ENCODE peak calls at places on chromosomes 11 and 22, in nine cellular contexts. Y is ovary, B is A549, F is K562, P is GM12878, U is tibial nerve, I is stomach, E is SK-N-SH, L is HepG2. W is an unnamed sample.

GRCh38 chr11:64140101-64140500 is 25.8 kb downstream of the MACROD1 start:
- DNase-seq in Y (no peak), B (no peak), F (no peak), L (no peak), E (no peak), I (no peak), P (no peak), U (no peak), W (no peak)

GRCh38 chr11:69307421-69307820 is 13.5 kb downstream of the MYEOV start:
- DNase-seq in I (no peak), E (no peak), L (no peak), B (no peak), F (no peak), P (no peak), U (no peak), Y (no peak), W (no peak)

GRCh38 chr22:46064236-46064965 is 85.9 kb upstream of the PPARA start:
- DNase-seq in Y (peak), U (no peak), F (no peak), B (no peak), I (peak), P (no peak), L (no peak), E (peak), W (peak)

GRCh38 chr11:75347781-75348613 is 3.5 kb downstream of the ARRB1 start:
- DNase-seq in Y (peak), L (peak), B (no peak), E (peak), I (no peak), U (no peak), P (no peak), F (peak), W (no peak)

GRCh38 chr11:67276821-67277230 is 10.6 kb downstream of the GRK2 start:
- DNase-seq in L (no peak), F (peak), B (no peak), P (no peak), I (peak), Y (no peak), U (no peak), E (no peak), W (peak)

GRCh38 chr11:17786824-17787525 is 52.4 kb downstream of the KCNC1 start:
- DNase-seq in P (no peak), Y (no peak), E (no peak), L (no peak), U (no peak), I (no peak), F (peak), B (no peak), W (no peak)

GRCh38 chr11:75474878-75475766 is 42.1 kb upstream of the KLHL35 start:
- DNase-seq in B (no peak), F (peak), E (peak), Y (peak), U (peak), P (no peak), I (peak), L (no peak), W (no peak)

GRCh38 chr11:111283945-111284481 is 14.3 kb upstream of the POU2AF3 start:
- DNase-seq in Y (no peak), I (peak), P (no peak), B (no peak), U (peak), L (no peak), F (no peak), E (peak), W (no peak)

GRCh38 chr11:15850992-15851615 is 505.2 kb downstream of the SOX6 start:
- DNase-seq in I (no peak), L (no peak), F (no peak), E (no peak), U (no peak), Y (no peak), P (no peak), B (no peak), W (no peak)

GRCh38 chr22:23370251-23370650 is 189.9 kb downstream of the BCR start:
- DNase-seq in F (no peak), B (no peak), P (no peak), Y (no peak), E (no peak), I (no peak), L (no peak), U (no peak), W (no peak)

GRCh38 chr11:8290122-8290810 is 26.6 kb upstream of the LMO1 start:
- DNase-seq in E (peak), Y (no peak), L (no peak), B (no peak), U (no peak), P (no peak), F (no peak), I (no peak), W (peak)

GRCh38 chr11:113689711-113690618 is 16.1 kb downstream of the TMPRSS5 start:
- DNase-seq in F (peak), E (no peak), Y (no peak), P (no peak), L (no peak), U (no peak), B (no peak), I (no peak), W (no peak)

GRCh38 chr11:78346799-78347198 is 70.8 kb downstream of the GAB2 start:
- DNase-seq in I (no peak), L (no peak), P (no peak), E (no peak), F (no peak), B (no peak), Y (no peak), U (no peak), W (no peak)

GRCh38 chr11:68870470-68870869 is 28.8 kb upstream of the CPT1A start:
- DNase-seq in L (no peak), P (no peak), U (no peak), E (no peak), B (no peak), I (no peak), F (peak), Y (no peak), W (no peak)

GRCh38 chr11:10428453-10428852 is 26.6 kb upstream of the AMPD3 start:
- DNase-seq in E (no peak), B (no peak), Y (no peak), U (no peak), P (no peak), L (no peak), I (no peak), F (no peak), W (no peak)
- TF ChIP-seq EP300 in E (no peak), B (no peak), Y (no peak), U (no peak), P (no peak), L (no peak), I (no peak), F (no peak), W (no peak)

GRCh38 chr22:19765477-19766234 is 5.1 kb downstream of the TBX1 start:
- DNase-seq in I (no peak), U (no peak), P (no peak), E (no peak), B (no peak), L (no peak), Y (no peak), F (peak), W (no peak)

GRCh38 chr22:19763141-19764049 is 2.8 kb downstream of the TBX1 start:
- DNase-seq in F (no peak), E (no peak), Y (no peak), P (no peak), B (no peak), I (no peak), L (no peak), U (no peak), W (no peak)

GRCh38 chr22:19764050-19764593 is 3.5 kb downstream of the TBX1 start:
- DNase-seq in B (no peak), P (no peak), I (no peak), F (no peak), Y (no peak), L (no peak), U (no peak), E (no peak), W (no peak)

GRCh38 chr22:19766235-19766505 is 5.6 kb downstream of the TBX1 start:
- DNase-seq in P (no peak), U (no peak), L (no peak), B (no peak), F (no peak), Y (no peak), I (no peak), E (peak), W (no peak)

GRCh38 chr22:19764636-19765476 is 4.3 kb downstream of the TBX1 start:
- DNase-seq in P (no peak), B (no peak), U (no peak), E (no peak), Y (no peak), F (no peak), L (no peak), I (no peak), W (no peak)
- TF ChIP-seq EP300 in P (no peak), B (no peak), U (no peak), E (no peak), Y (no peak), F (no peak), L (no peak), I (no peak), W (no peak)

DNA sequence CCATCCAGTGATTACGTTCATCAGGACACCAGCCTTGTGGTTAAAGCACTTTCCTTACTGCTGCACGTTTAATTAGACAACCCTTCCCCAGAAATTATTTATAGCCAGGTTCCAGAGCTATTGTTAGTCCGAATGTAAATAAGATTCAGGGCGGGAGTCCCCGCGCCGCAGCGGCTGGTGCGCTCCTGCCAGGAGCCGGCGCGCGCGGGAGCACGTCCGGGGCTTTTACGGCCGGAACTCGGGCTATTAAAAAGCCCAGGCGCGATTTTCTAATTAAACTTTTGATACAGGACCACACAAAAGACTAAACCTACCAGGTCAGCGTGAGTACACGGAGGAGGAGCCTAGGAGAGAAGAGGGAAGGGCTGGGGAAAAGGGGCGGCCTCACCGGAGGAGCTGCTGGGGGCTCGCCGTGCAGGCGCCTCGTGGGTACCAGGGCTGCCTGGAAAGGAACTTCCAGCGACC is 538.2 kb downstream of the OPCML start:
- DNase-seq in I (no peak), E (peak), P (no peak), L (no peak), B (no peak), Y (no peak), F (no peak), U (no peak), W (no peak)
- TF ChIP-seq EP300 in I (no peak), E (no peak), P (no peak), L (no peak), B (no peak), Y (no peak), F (no peak), U (no peak), W (no peak)

DNA sequence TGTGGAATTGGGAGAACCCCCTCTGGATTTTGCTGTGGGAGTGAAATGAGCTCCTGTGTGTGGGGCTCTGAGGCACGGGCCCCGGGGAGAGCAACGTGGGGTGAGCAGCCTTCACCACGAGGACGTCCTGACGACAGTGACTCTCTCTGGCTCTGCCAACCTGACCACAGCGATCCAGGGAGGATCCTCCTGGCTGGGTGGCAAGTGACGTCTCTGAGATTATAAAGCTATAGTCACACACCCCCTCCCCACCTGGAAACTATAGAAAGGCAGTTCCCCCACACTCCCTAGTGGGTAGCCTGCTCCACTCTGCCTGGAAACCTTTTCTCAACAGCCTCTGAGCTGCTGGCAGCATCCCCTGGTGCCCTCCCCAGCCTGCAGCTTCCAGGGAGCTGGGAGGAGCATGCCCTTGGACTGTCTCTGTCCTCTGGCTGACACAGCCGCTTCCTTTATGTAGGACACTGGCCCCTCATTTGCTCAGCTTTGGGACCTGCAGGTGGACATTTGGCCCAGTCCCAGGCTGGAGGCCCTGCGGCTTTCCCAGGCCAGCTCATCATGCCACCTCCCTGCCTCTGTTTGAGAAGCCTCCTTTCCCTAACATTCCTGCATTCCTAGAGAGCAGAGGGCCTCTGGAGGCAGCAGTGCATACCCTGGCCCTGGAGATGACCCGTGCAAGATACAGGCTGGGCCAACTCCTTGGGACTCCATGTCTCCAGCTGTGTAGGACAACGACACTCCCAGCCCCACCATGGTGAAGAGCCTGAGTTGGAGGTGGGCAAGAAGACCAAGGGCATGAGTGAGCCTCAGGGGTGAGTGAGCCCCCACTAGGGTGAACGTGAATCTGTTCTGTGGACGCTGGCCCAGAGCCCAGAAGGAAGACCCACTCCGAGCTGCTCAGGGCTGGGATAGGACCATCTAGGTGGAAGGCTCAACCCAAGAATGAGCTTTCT is 314.0 kb downstream of the NTM start:
- DNase-seq in L (no peak), F (no peak), I (no peak), U (no peak), P (no peak), Y (no peak), B (no peak), E (no peak), W (no peak)
- TF ChIP-seq EP300 in L (no peak), F (no peak), I (no peak), U (no peak), P (no peak), Y (no peak), B (no peak), E (no peak), W (no peak)

DNA sequence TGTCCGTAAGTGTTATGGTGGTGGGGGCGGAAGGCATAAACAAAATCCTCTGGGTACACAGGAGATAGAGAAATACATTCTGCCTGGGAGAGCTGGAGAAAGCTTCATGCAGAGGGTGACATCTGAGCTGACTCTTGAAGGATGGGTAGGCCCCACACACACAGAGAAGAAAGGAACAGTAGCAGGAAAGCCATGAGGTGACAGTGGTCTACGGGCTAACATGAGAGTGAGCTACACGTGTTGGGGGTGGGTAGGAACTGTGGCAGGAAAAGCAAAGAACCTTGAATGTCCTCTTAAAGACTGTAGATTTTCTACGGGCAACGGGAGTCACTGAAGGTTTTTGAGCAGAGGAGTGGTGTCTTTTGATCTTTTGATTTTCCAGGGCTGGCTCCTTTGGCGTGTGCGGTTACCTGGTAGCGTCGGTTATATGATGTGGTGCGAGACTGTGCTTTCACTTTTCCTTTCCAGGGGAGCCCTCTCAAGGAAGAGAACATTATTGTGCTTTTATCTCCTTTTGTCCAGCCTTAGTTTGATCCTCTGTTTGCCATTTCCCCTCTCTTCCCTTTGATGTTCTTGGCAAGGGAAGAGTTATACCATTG is 39.7 kb downstream of the ADAMTS8 start:
- DNase-seq in L (no peak), P (no peak), F (no peak), Y (no peak), I (no peak), B (no peak), E (no peak), U (no peak), W (no peak)
- TF ChIP-seq EP300 in L (no peak), P (no peak), F (no peak), Y (no peak), I (no peak), B (no peak), E (no peak), U (no peak), W (no peak)

GRCh38 chr11:122036022-122036421 is 80.0 kb downstream of the BLID start:
- DNase-seq in F (no peak), U (no peak), B (no peak), L (no peak), P (no peak), I (no peak), E (no peak), Y (no peak), W (no peak)

GRCh38 chr11:122028561-122028960 is 87.5 kb downstream of the BLID start:
- DNase-seq in F (no peak), E (no peak), P (no peak), I (no peak), L (no peak), B (no peak), U (no peak), Y (no peak), W (no peak)

GRCh38 chr11:122033631-122034030 is 82.4 kb downstream of the BLID start:
- DNase-seq in B (no peak), F (no peak), L (no peak), I (no peak), E (no peak), Y (no peak), P (no peak), U (no peak), W (no peak)

GRCh38 chr11:122033193-122033592 is 82.8 kb downstream of the BLID start:
- DNase-seq in P (no peak), B (no peak), E (no peak), L (no peak), Y (no peak), F (no peak), U (no peak), I (no peak), W (no peak)

DNA sequence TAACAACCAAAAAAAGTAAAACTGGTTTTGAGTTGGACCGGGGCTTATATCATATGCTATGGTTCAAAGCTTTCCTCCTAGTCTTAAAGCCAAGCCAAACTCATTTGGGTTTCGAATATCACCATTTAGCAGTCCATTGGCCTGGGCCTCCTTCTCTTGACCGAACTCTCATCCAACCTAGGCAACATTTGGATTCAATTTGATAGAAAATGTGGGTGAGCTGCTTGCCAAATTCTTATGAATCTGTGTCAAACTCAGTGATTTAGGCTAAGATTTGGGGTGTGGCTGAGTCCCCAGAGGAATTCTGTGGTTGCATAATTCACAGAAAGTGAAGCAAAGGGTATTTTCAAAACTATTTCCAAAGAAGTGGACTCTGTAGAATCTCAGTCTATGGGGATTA is 83.7 kb downstream of the BLID start:
- DNase-seq in B (no peak), P (no peak), Y (no peak), I (no peak), U (peak), L (no peak), E (no peak), F (no peak), W (no peak)
- TF ChIP-seq EP300 in B (no peak), P (no peak), Y (no peak), I (no peak), U (peak), L (no peak), E (no peak), F (no peak), W (no peak)

DNA sequence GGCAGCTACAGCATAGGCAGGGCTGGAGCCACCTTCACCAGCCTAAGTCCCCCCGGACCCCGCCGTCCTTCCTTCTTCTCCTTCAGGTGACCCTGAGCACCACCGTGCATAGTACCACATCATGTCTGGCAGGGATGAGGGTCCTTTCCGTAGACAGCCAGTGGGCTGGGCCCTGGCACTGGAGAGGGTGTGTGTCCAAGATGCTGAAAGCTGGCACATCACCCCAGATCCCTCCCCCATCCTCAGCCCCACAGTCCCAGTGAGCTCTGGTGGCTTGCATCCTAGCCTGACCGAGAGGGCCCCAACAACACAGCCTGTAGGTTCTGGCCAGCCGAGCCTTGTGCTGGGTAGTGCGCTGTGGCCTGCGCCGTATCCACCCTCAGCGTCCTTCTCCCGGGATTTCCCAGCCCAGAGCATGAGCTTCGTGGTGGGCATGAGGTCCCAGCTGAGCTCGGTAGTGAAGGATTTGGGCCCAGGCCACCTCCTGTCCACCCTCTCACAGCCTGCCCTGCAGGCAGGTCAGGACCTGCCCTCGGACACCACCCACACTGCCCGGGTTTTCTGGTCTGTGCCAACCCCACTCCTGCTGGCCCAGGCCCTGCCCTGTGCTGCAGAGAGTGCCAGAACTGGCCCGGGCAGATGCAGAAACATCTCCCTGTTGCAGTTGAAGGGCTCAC is 1124.3 kb downstream of the BRD1 start:
- DNase-seq in I (no peak), E (no peak), U (no peak), P (no peak), B (no peak), L (no peak), Y (no peak), F (no peak), W (peak)
- TF ChIP-seq EP300 in I (no peak), E (no peak), U (peak), P (no peak), B (no peak), L (no peak), Y (no peak), F (no peak), W (no peak)